ENCODE peak calls at places on chromosomes 11 and 22, in nine cellular contexts. C, J, T, Z, S, D, W, Y and M are unnamed samples.

GRCh38 chr22:27220349-27220748 is 563.0 kb downstream of the MIAT start:
- DNase-seq in J (peak; percentile 89), C (no peak), T (no peak), D (peak; percentile 91), S (no peak), Z (no peak), Y (peak; percentile 92), W (peak; percentile 88), M (peak; percentile 75)

GRCh38 chr22:39661842-39662676 is 91.5 kb downstream of the CACNA1I start:
- DNase-seq in Y (no peak), W (no peak), Z (no peak), C (peak; percentile 71), J (no peak), D (no peak), T (no peak), S (no peak), M (peak; percentile 31)

GRCh38 chr22:22371031-22371541 is 126.5 kb downstream of the VPREB1 start:
- DNase-seq in S (peak; percentile 38), Y (no peak), J (no peak), W (no peak), Z (no peak), C (no peak), T (peak; percentile 43), D (no peak), M (no peak)

GRCh38 chr11:45857834-45858492 is 10.7 kb downstream of the CRY2 start:
- DNase-seq in Y (peak; percentile 92), W (peak; percentile 96), J (peak; percentile 84), Z (peak; percentile 74), C (no peak), D (peak; percentile 56), S (peak; percentile 33), T (no peak), M (peak; percentile 12)

GRCh38 chr11:13415201-13415600 is 47.8 kb downstream of the BTBD10 start:
- DNase-seq in D (no peak), W (no peak), J (no peak), C (no peak), Y (no peak), Z (no peak), S (no peak), T (no peak), M (peak; percentile 39)

GRCh38 chr11:98423933-98424332 is 596.8 kb upstream of the CNTN5 start:
- DNase-seq in T (no peak), J (no peak), S (no peak), C (no peak), W (no peak), Y (no peak), Z (no peak), D (no peak), M (no peak)

GRCh38 chr11:23123766-23124165 is 263.5 kb upstream of the CCDC179 start:
- DNase-seq in Y (peak; percentile 6), D (peak; percentile 55), S (no peak), T (no peak), Z (no peak), W (peak; percentile 40), C (no peak), J (peak; percentile 51), M (peak; percentile 31)

GRCh38 chr11:34907934-34908593 is 8.1 kb downstream of the APIP start:
- DNase-seq in Z (no peak), T (no peak), D (no peak), C (no peak), Y (no peak), J (no peak), W (peak; percentile 13), S (no peak), M (no peak)

GRCh38 chr11:49208006-49208721 is at the start of gene FOLH1:
- DNase-seq in W (no peak), T (peak; percentile 6), C (no peak), D (no peak), Z (peak; percentile 51), S (peak; percentile 24), J (no peak), Y (no peak), M (peak; percentile 13)

GRCh38 chr11:61872935-61873565 is 18.3 kb downstream of the FADS3 start:
- DNase-seq in D (no peak), S (no peak), T (no peak), C (no peak), W (no peak), Z (no peak), Y (no peak), J (no peak), M (no peak)

GRCh38 chr11:114291847-114292680 is 4.1 kb upstream of the NNMT start:
- DNase-seq in J (peak; percentile 85), C (no peak), D (peak; percentile 83), Y (peak; percentile 92), S (no peak), T (no peak), W (peak; percentile 94), Z (no peak), M (peak; percentile 55)

GRCh38 chr11:86761978-86762377 is 38.4 kb upstream of the PRSS23 start:
- DNase-seq in C (no peak), T (no peak), Z (no peak), J (peak; percentile 72), W (peak; percentile 51), S (no peak), Y (peak; percentile 80), D (peak; percentile 39), M (no peak)

GRCh38 chr22:17009640-17010291 is 1.7 kb upstream of the GAB4 start:
- DNase-seq in W (no peak), Z (no peak), S (no peak), J (no peak), C (no peak), Y (no peak), T (no peak), D (no peak), M (no peak)

GRCh38 chr11:32931605-32932004 is 39.0 kb downstream of the QSER1 start:
- DNase-seq in Y (peak; percentile 9), S (no peak), C (no peak), T (no peak), J (peak; percentile 3), W (peak; percentile 51), Z (no peak), D (no peak), M (no peak)

GRCh38 chr11:116126540-116126939 is 622.3 kb upstream of the CADM1 start:
- DNase-seq in Y (no peak), J (no peak), Z (no peak), T (no peak), C (no peak), S (no peak), W (no peak), D (no peak), M (no peak)

GRCh38 chr11:16299884-16300778 is 56.2 kb downstream of the SOX6 start:
- DNase-seq in S (no peak), T (no peak), W (no peak), Z (no peak), Y (no peak), C (no peak), D (no peak), J (no peak), M (no peak)
- TF ChIP-seq CTCF in S (no peak), T (no peak), W (no peak), Z (no peak), Y (no peak), C (no peak), D (no peak), J (no peak), M (no peak)

GRCh38 chr11:122714021-122714420 is 58.5 kb downstream of the UBASH3B start:
- DNase-seq in J (no peak), Z (no peak), Y (no peak), C (no peak), S (no peak), D (no peak), T (no peak), W (no peak), M (no peak)

GRCh38 chr11:122714484-122714883 is 59.0 kb downstream of the UBASH3B start:
- DNase-seq in J (no peak), T (no peak), D (no peak), S (no peak), Z (no peak), C (no peak), Y (no peak), W (no peak), M (no peak)

GRCh38 chr11:122720482-122720881 is 65.0 kb downstream of the UBASH3B start:
- DNase-seq in C (no peak), S (no peak), T (no peak), D (no peak), Z (no peak), J (no peak), Y (peak; percentile 47), W (no peak), M (peak; percentile 89)

GRCh38 chr11:122715883-122716282 is 60.4 kb downstream of the UBASH3B start:
- DNase-seq in Y (no peak), Z (no peak), C (no peak), D (no peak), T (no peak), S (no peak), J (no peak), W (no peak), M (no peak)

GRCh38 chr11:122717264-122717867 is 61.8 kb downstream of the UBASH3B start:
- DNase-seq in J (no peak), Y (no peak), Z (peak; percentile 51), D (no peak), W (no peak), S (no peak), T (no peak), C (peak; percentile 86), M (no peak)
- H3K4me3 ChIP-seq in J (no peak overlapping the region), Y (no peak overlapping the region), Z (no peak overlapping the region), D (no peak overlapping the region), W (no peak overlapping the region), S (no peak overlapping the region), T (no peak overlapping the region), C (no peak overlapping the region), M (no peak overlapping the region)

GRCh38 chr11:2886191-2886894 is 768 bp upstream of the CDKN1C start:
- DNase-seq in C (no peak), W (no peak), S (peak; percentile 45), T (peak; percentile 74), D (no peak), Y (peak; percentile 13), J (no peak), Z (peak; percentile 66), M (no peak)
- TF ChIP-seq CTCF in C (no peak), W (no peak), S (no peak), T (peak; percentile 66), D (peak; percentile 36), Y (peak; percentile 18), J (peak; percentile 29), Z (peak; percentile 24), M (no peak)

GRCh38 chr22:31629741-31630184 is 32.3 kb downstream of the PISD start:
- DNase-seq in C (no peak), Y (no peak), D (no peak), Z (no peak), T (no peak), W (no peak), J (no peak), S (no peak), M (no peak)

GRCh38 chr22:31627223-31627731 is 34.7 kb downstream of the PISD start:
- DNase-seq in J (no peak), Y (no peak), Z (no peak), W (no peak), T (no peak), C (no peak), D (no peak), S (no peak), M (no peak)

GRCh38 chr22:31626427-31627150 is 35.4 kb downstream of the PISD start:
- DNase-seq in T (no peak), W (peak; percentile 37), J (no peak), C (no peak), Y (peak; percentile 71), D (no peak), Z (no peak), S (no peak), M (no peak)

GRCh38 chr22:31628969-31629723 is 32.9 kb downstream of the PISD start:
- DNase-seq in W (no peak), Y (no peak), T (no peak), D (no peak), C (peak; percentile 49), Z (peak; percentile 20), S (no peak), J (no peak), M (no peak)

GRCh38 chr22:31628362-31628761 is 33.7 kb downstream of the PISD start:
- DNase-seq in D (no peak), T (no peak), C (no peak), Y (no peak), J (no peak), Z (peak; percentile 4), S (no peak), W (no peak), M (no peak)
- H3K4me3 ChIP-seq in D (no peak overlapping the region), T (no peak overlapping the region), C (no peak overlapping the region), Y (no peak overlapping the region), J (no peak overlapping the region), Z (no peak overlapping the region), S (no peak overlapping the region), W (no peak overlapping the region), M (no peak overlapping the region)